ENCODE peak calls at places on chromosomes 4 and X, in nine cellular contexts. One of them, this sample, is unnamed.

GRCh38 chr4:4427886-4428285 is 41.0 kb downstream of the NSG1 start:
- DNase-seq in cardiac muscle cell: no peak
- DNase-seq in heart right ventricle: no peak
- DNase-seq in upper lobe of right lung: no peak
- DNase-seq in fibroblast of the aortic adventitia: no peak
- DNase-seq in epithelial cell of esophagus: no peak
- DNase-seq in PC-3: no peak
- DNase-seq in body of pancreas: no peak
- DNase-seq in left lung: no peak
- DNase-seq in this sample: no peak

GRCh38 chr4:153409412-153409811 is 56.7 kb upstream of the TMEM131L start:
- DNase-seq in cardiac muscle cell: peak; percentile 53
- DNase-seq in heart right ventricle: no peak
- DNase-seq in upper lobe of right lung: no peak
- DNase-seq in fibroblast of the aortic adventitia: peak; percentile 81
- DNase-seq in epithelial cell of esophagus: peak; percentile 56
- DNase-seq in PC-3: peak; percentile 70
- DNase-seq in body of pancreas: no peak
- DNase-seq in left lung: no peak
- DNase-seq in this sample: no peak

GRCh38 chrX:118432799-118433198 is 62.8 kb upstream of the DOCK11 start:
- DNase-seq in cardiac muscle cell: no peak
- DNase-seq in heart right ventricle: no peak
- DNase-seq in upper lobe of right lung: no peak
- DNase-seq in fibroblast of the aortic adventitia: no peak
- DNase-seq in epithelial cell of esophagus: no peak
- DNase-seq in PC-3: no peak
- DNase-seq in body of pancreas: no peak
- DNase-seq in left lung: no peak
- DNase-seq in this sample: no peak

GRCh38 chr4:2333356-2333841 is 71.5 kb upstream of the MXD4 start:
- DNase-seq in cardiac muscle cell: no peak
- DNase-seq in heart right ventricle: no peak
- DNase-seq in upper lobe of right lung: peak; percentile 84
- DNase-seq in fibroblast of the aortic adventitia: no peak
- DNase-seq in epithelial cell of esophagus: no peak
- DNase-seq in PC-3: no peak
- DNase-seq in body of pancreas: no peak
- DNase-seq in left lung: peak; percentile 77
- DNase-seq in this sample: no peak

GRCh38 chrX:14352511-14352910 is 176.8 kb upstream of the GLRA2 start:
- DNase-seq in cardiac muscle cell: no peak
- DNase-seq in heart right ventricle: no peak
- DNase-seq in upper lobe of right lung: no peak
- DNase-seq in fibroblast of the aortic adventitia: no peak
- DNase-seq in epithelial cell of esophagus: no peak
- DNase-seq in PC-3: peak; percentile 3
- DNase-seq in body of pancreas: no peak
- DNase-seq in left lung: no peak
- DNase-seq in this sample: no peak

GRCh38 chrX:37679230-37679629 is 6.4 kb upstream of the XK start:
- DNase-seq in cardiac muscle cell: no peak
- DNase-seq in heart right ventricle: no peak
- DNase-seq in upper lobe of right lung: no peak
- DNase-seq in fibroblast of the aortic adventitia: no peak
- DNase-seq in epithelial cell of esophagus: no peak
- DNase-seq in PC-3: peak; percentile 20
- DNase-seq in body of pancreas: no peak
- DNase-seq in left lung: no peak
- DNase-seq in this sample: no peak

GRCh38 chr4:15598644-15599043 is 56.5 kb downstream of the FBXL5 start:
- DNase-seq in cardiac muscle cell: peak; percentile 29
- DNase-seq in heart right ventricle: no peak
- DNase-seq in upper lobe of right lung: no peak
- DNase-seq in fibroblast of the aortic adventitia: peak; percentile 13
- DNase-seq in epithelial cell of esophagus: no peak
- DNase-seq in PC-3: no peak
- DNase-seq in body of pancreas: no peak
- DNase-seq in left lung: no peak
- DNase-seq in this sample: no peak

GRCh38 chr4:83083925-83084475 is 30.5 kb downstream of the PLAC8 start:
- DNase-seq in cardiac muscle cell: peak; percentile 22
- DNase-seq in heart right ventricle: no peak
- DNase-seq in upper lobe of right lung: no peak
- DNase-seq in fibroblast of the aortic adventitia: no peak
- DNase-seq in epithelial cell of esophagus: no peak
- DNase-seq in PC-3: no peak
- DNase-seq in body of pancreas: no peak
- DNase-seq in left lung: no peak
- DNase-seq in this sample: no peak

GRCh38 chrX:132444936-132445335 is 43.9 kb downstream of the MBNL3 start:
- DNase-seq in cardiac muscle cell: no peak
- DNase-seq in heart right ventricle: no peak
- DNase-seq in upper lobe of right lung: no peak
- DNase-seq in fibroblast of the aortic adventitia: peak; percentile 6
- DNase-seq in epithelial cell of esophagus: no peak
- DNase-seq in PC-3: peak; percentile 79
- DNase-seq in body of pancreas: no peak
- DNase-seq in left lung: no peak
- DNase-seq in this sample: no peak

GRCh38 chrX:18146954-18147353 is 73.7 kb downstream of the BEND2 start:
- DNase-seq in cardiac muscle cell: peak; percentile 5
- DNase-seq in heart right ventricle: no peak
- DNase-seq in upper lobe of right lung: no peak
- DNase-seq in fibroblast of the aortic adventitia: peak; percentile 14
- DNase-seq in epithelial cell of esophagus: peak; percentile 38
- DNase-seq in PC-3: peak; percentile 53
- DNase-seq in body of pancreas: no peak
- DNase-seq in left lung: no peak
- DNase-seq in this sample: no peak

GRCh38 chrX:153667931-153668396 is 5.6 kb downstream of the PNCK start:
- DNase-seq in cardiac muscle cell: peak; percentile 89
- DNase-seq in heart right ventricle: peak; percentile 85
- DNase-seq in upper lobe of right lung: peak; percentile 89
- DNase-seq in fibroblast of the aortic adventitia: peak; percentile 84
- DNase-seq in epithelial cell of esophagus: peak; percentile 78
- DNase-seq in PC-3: peak; percentile 82
- DNase-seq in body of pancreas: peak; percentile 88
- DNase-seq in left lung: peak; percentile 87
- DNase-seq in this sample: peak; percentile 65

GRCh38 chrX:34654939-34655338 is 2.1 kb downstream of the TMEM47 start:
- DNase-seq in cardiac muscle cell: peak; percentile 28
- DNase-seq in heart right ventricle: no peak
- DNase-seq in upper lobe of right lung: no peak
- DNase-seq in fibroblast of the aortic adventitia: peak; percentile 28
- DNase-seq in epithelial cell of esophagus: no peak
- DNase-seq in PC-3: no peak
- DNase-seq in body of pancreas: no peak
- DNase-seq in left lung: no peak
- DNase-seq in this sample: no peak

GRCh38 chrX:36266155-36266554 is 346.6 kb downstream of the CFAP47 start:
- DNase-seq in cardiac muscle cell: no peak
- DNase-seq in heart right ventricle: no peak
- DNase-seq in upper lobe of right lung: no peak
- DNase-seq in fibroblast of the aortic adventitia: no peak
- DNase-seq in epithelial cell of esophagus: no peak
- DNase-seq in PC-3: no peak
- DNase-seq in body of pancreas: no peak
- DNase-seq in left lung: no peak
- DNase-seq in this sample: no peak

GRCh38 chr4:5469151-5469775 is 239.1 kb downstream of the EVC2 start:
- DNase-seq in cardiac muscle cell: no peak
- DNase-seq in heart right ventricle: no peak
- DNase-seq in upper lobe of right lung: no peak
- DNase-seq in fibroblast of the aortic adventitia: no peak
- DNase-seq in epithelial cell of esophagus: no peak
- DNase-seq in PC-3: no peak
- DNase-seq in body of pancreas: no peak
- DNase-seq in left lung: no peak
- DNase-seq in this sample: no peak

GRCh38 chr4:28518781-28519180 is 1658.1 kb downstream of the STIM2 start:
- DNase-seq in cardiac muscle cell: no peak
- DNase-seq in heart right ventricle: no peak
- DNase-seq in upper lobe of right lung: no peak
- DNase-seq in fibroblast of the aortic adventitia: peak; percentile 12
- DNase-seq in epithelial cell of esophagus: peak; percentile 50
- DNase-seq in PC-3: peak; percentile 23
- DNase-seq in body of pancreas: no peak
- DNase-seq in left lung: no peak
- DNase-seq in this sample: no peak

GRCh38 chrX:128106630-128107029 is 54.4 kb upstream of the ACTRT1 start:
- DNase-seq in cardiac muscle cell: no peak
- DNase-seq in heart right ventricle: no peak
- DNase-seq in upper lobe of right lung: no peak
- DNase-seq in fibroblast of the aortic adventitia: no peak
- DNase-seq in epithelial cell of esophagus: peak; percentile 42
- DNase-seq in PC-3: peak; percentile 42
- DNase-seq in body of pancreas: no peak
- DNase-seq in left lung: no peak
- DNase-seq in this sample: peak; percentile 8

GRCh38 chr4:99815597-99816011 is 1.0 kb upstream of the DAPP1 start:
- DNase-seq in cardiac muscle cell: peak; percentile 10
- DNase-seq in heart right ventricle: no peak
- DNase-seq in upper lobe of right lung: peak; percentile 66
- DNase-seq in fibroblast of the aortic adventitia: peak; percentile 16
- DNase-seq in epithelial cell of esophagus: peak; percentile 100
- DNase-seq in PC-3: peak; percentile 98
- DNase-seq in body of pancreas: peak; percentile 88
- DNase-seq in left lung: no peak
- DNase-seq in this sample: peak; percentile 82

GRCh38 chr4:99817310-99817885 is 771 bp downstream of the DAPP1 start:
- DNase-seq in cardiac muscle cell: no peak
- DNase-seq in heart right ventricle: no peak
- DNase-seq in upper lobe of right lung: no peak
- DNase-seq in fibroblast of the aortic adventitia: no peak
- DNase-seq in epithelial cell of esophagus: peak; percentile 89
- DNase-seq in PC-3: peak; percentile 53
- DNase-seq in body of pancreas: no peak
- DNase-seq in left lung: no peak
- DNase-seq in this sample: no peak

GRCh38 chr4:99818661-99819060 is 2.0 kb downstream of the DAPP1 start:
- DNase-seq in cardiac muscle cell: no peak
- DNase-seq in heart right ventricle: no peak
- DNase-seq in upper lobe of right lung: no peak
- DNase-seq in fibroblast of the aortic adventitia: no peak
- DNase-seq in epithelial cell of esophagus: no peak
- DNase-seq in PC-3: no peak
- DNase-seq in body of pancreas: no peak
- DNase-seq in left lung: no peak
- DNase-seq in this sample: no peak

GRCh38 chr4:99811850-99812249 is 4.8 kb upstream of the DAPP1 start:
- DNase-seq in cardiac muscle cell: peak; percentile 46
- DNase-seq in heart right ventricle: no peak
- DNase-seq in upper lobe of right lung: no peak
- DNase-seq in fibroblast of the aortic adventitia: peak; percentile 40
- DNase-seq in epithelial cell of esophagus: peak; percentile 73
- DNase-seq in PC-3: peak; percentile 60
- DNase-seq in body of pancreas: peak; percentile 20
- DNase-seq in left lung: no peak
- DNase-seq in this sample: no peak

GRCh38 chr4:99816611-99817309 is at the start of gene DAPP1:
- DNase-seq in cardiac muscle cell: no peak
- DNase-seq in heart right ventricle: peak; percentile 13
- DNase-seq in upper lobe of right lung: peak; percentile 74
- DNase-seq in fibroblast of the aortic adventitia: no peak
- DNase-seq in epithelial cell of esophagus: peak; percentile 100
- DNase-seq in PC-3: peak; percentile 89
- DNase-seq in body of pancreas: peak; percentile 22
- DNase-seq in left lung: peak; percentile 77
- DNase-seq in this sample: no peak
- H3K4me3 ChIP-seq in cardiac muscle cell: no peak within 1 kb of the TSS
- H3K4me3 ChIP-seq in heart right ventricle: peak within 1 kb of the TSS; percentile 2
- H3K4me3 ChIP-seq in upper lobe of right lung: peak within 1 kb of the TSS; percentile 49
- H3K4me3 ChIP-seq in fibroblast of the aortic adventitia: no peak within 1 kb of the TSS
- H3K4me3 ChIP-seq in epithelial cell of esophagus: peak within 1 kb of the TSS; percentile 64
- H3K4me3 ChIP-seq in PC-3: peak within 1 kb of the TSS; percentile 69
- H3K4me3 ChIP-seq in body of pancreas: no peak within 1 kb of the TSS
- H3K4me3 ChIP-seq in left lung: no peak within 1 kb of the TSS
- H3K4me3 ChIP-seq in this sample: no peak within 1 kb of the TSS

DNA sequence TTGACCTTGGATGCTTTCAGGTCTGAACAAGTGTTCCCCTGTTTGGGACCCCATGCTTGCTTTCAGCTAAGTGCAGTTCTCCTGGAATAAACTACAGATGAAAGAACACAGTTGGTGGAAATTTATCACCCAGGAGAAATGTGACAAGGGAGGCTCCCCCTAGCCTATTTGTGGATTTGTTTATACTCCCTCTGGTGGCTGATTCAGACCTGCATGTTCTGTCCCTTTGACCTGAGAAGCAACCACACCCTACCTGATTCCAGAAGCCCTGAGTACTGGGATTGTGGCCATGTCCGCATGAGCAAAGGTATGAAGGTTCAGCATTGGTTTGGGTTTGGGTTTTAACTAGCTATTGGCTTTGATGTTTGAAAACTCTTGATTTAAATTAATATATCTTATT is 440.9 kb downstream of the MID1IP1 start:
- DNase-seq in cardiac muscle cell: peak; percentile 23
- DNase-seq in heart right ventricle: no peak
- DNase-seq in upper lobe of right lung: no peak
- DNase-seq in fibroblast of the aortic adventitia: peak; percentile 7
- DNase-seq in epithelial cell of esophagus: peak; percentile 38
- DNase-seq in PC-3: peak; percentile 59
- DNase-seq in body of pancreas: peak; percentile 53
- DNase-seq in left lung: no peak
- DNase-seq in this sample: no peak
- TF ChIP-seq CTCF in cardiac muscle cell: peak; percentile 28
- TF ChIP-seq CTCF in heart right ventricle: peak; percentile 50
- TF ChIP-seq CTCF in upper lobe of right lung: peak; percentile 46
- TF ChIP-seq CTCF in fibroblast of the aortic adventitia: peak; percentile 28
- TF ChIP-seq CTCF in epithelial cell of esophagus: peak; percentile 55
- TF ChIP-seq CTCF in PC-3: peak; percentile 78
- TF ChIP-seq CTCF in body of pancreas: peak; percentile 67
- TF ChIP-seq CTCF in left lung: peak; percentile 36
- TF ChIP-seq CTCF in this sample: peak; percentile 44

GRCh38 chr4:151074416-151074916 is 25.0 kb upstream of the RPS3A start:
- DNase-seq in cardiac muscle cell: no peak
- DNase-seq in heart right ventricle: no peak
- DNase-seq in upper lobe of right lung: no peak
- DNase-seq in fibroblast of the aortic adventitia: no peak
- DNase-seq in epithelial cell of esophagus: no peak
- DNase-seq in PC-3: no peak
- DNase-seq in body of pancreas: no peak
- DNase-seq in left lung: no peak
- DNase-seq in this sample: no peak
- H3K4me3 ChIP-seq in cardiac muscle cell: no peak overlapping the region
- H3K4me3 ChIP-seq in heart right ventricle: no peak overlapping the region
- H3K4me3 ChIP-seq in upper lobe of right lung: no peak overlapping the region
- H3K4me3 ChIP-seq in fibroblast of the aortic adventitia: no peak overlapping the region
- H3K4me3 ChIP-seq in epithelial cell of esophagus: no peak overlapping the region
- H3K4me3 ChIP-seq in PC-3: no peak overlapping the region
- H3K4me3 ChIP-seq in body of pancreas: no peak overlapping the region
- H3K4me3 ChIP-seq in left lung: no peak overlapping the region
- H3K4me3 ChIP-seq in this sample: no peak overlapping the region

DNA sequence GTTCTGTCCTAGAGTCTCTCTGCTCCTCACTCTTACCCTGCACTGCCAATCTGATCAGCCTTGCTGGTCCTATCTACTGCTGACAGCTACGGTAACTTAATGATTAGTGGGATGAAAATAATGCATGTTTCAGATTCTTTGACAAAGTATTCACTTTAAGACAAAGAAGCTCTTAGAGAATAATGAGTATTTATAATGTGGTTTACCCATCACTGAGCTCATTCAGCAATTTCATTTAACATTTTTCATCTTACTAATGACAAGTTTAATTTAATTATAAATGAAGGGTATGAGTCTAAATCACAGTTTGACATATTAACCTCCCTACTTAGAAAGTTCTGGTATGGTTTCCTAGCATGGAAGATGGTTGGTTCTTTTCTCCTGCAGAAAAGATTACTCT is 428.2 kb downstream of the ADGRL3 start:
- DNase-seq in cardiac muscle cell: no peak
- DNase-seq in heart right ventricle: no peak
- DNase-seq in upper lobe of right lung: no peak
- DNase-seq in fibroblast of the aortic adventitia: no peak
- DNase-seq in epithelial cell of esophagus: no peak
- DNase-seq in PC-3: no peak
- DNase-seq in body of pancreas: no peak
- DNase-seq in left lung: no peak
- DNase-seq in this sample: no peak
- TF ChIP-seq CTCF in cardiac muscle cell: no peak
- TF ChIP-seq CTCF in heart right ventricle: no peak
- TF ChIP-seq CTCF in upper lobe of right lung: no peak
- TF ChIP-seq CTCF in fibroblast of the aortic adventitia: no peak
- TF ChIP-seq CTCF in epithelial cell of esophagus: no peak
- TF ChIP-seq CTCF in PC-3: no peak
- TF ChIP-seq CTCF in body of pancreas: no peak
- TF ChIP-seq CTCF in left lung: no peak
- TF ChIP-seq CTCF in this sample: no peak